ENCODE peak calls at places on chromosomes 13 and 19, in four cellular contexts. One of them, this sample, is unnamed.

GRCh38 chr13:30125422-30126073 is 181.8 kb downstream of the KATNAL1 start:
- DNase-seq in K562: no peak
- DNase-seq in HepG2: peak; percentile 43
- DNase-seq in GM12878: no peak
- DNase-seq in this sample: no peak

GRCh38 chr13:44352671-44353070 is 21.0 kb upstream of the SERP2 start:
- DNase-seq in K562: no peak
- DNase-seq in HepG2: no peak
- DNase-seq in GM12878: no peak
- DNase-seq in this sample: no peak

GRCh38 chr13:20127563-20128458 is 33.0 kb downstream of the GJA3 start:
- DNase-seq in K562: no peak
- DNase-seq in HepG2: peak; percentile 53
- DNase-seq in GM12878: no peak
- DNase-seq in this sample: no peak

GRCh38 chr13:20124303-20124702 is 36.5 kb downstream of the GJA3 start:
- DNase-seq in K562: no peak
- DNase-seq in HepG2: no peak
- DNase-seq in GM12878: no peak
- DNase-seq in this sample: no peak

GRCh38 chr13:79812070-79812850 is 331.3 kb downstream of the NDFIP2 start:
- DNase-seq in K562: no peak
- DNase-seq in HepG2: no peak
- DNase-seq in GM12878: peak; percentile 39
- DNase-seq in this sample: no peak

GRCh38 chr13:26202365-26202972 is 19.6 kb downstream of the RNF6 start:
- DNase-seq in K562: no peak
- DNase-seq in HepG2: no peak
- DNase-seq in GM12878: no peak
- DNase-seq in this sample: no peak

GRCh38 chr19:42080764-42081375 is 4.9 kb downstream of the ZNF574 start:
- DNase-seq in K562: no peak
- DNase-seq in HepG2: no peak
- DNase-seq in GM12878: no peak
- DNase-seq in this sample: no peak

GRCh38 chr19:8663920-8664670 is 33.7 kb downstream of the NFILZ start:
- DNase-seq in K562: peak; percentile 49
- DNase-seq in HepG2: no peak
- DNase-seq in GM12878: no peak
- DNase-seq in this sample: no peak

GRCh38 chr13:36432106-36432544 is at the start of gene CCNA1:
- DNase-seq in K562: peak; percentile 45
- DNase-seq in HepG2: no peak
- DNase-seq in GM12878: no peak
- DNase-seq in this sample: peak; percentile 69

GRCh38 chr13:71021810-71022422 is 845.1 kb downstream of the DACH1 start:
- DNase-seq in K562: no peak
- DNase-seq in HepG2: no peak
- DNase-seq in GM12878: no peak
- DNase-seq in this sample: no peak

GRCh38 chr13:43652751-43653150 is 134.0 kb downstream of the ENOX1 start:
- DNase-seq in K562: no peak
- DNase-seq in HepG2: no peak
- DNase-seq in GM12878: no peak
- DNase-seq in this sample: no peak

GRCh38 chr13:70249332-70250064 is 141.2 kb upstream of the KLHL1 start:
- DNase-seq in K562: no peak
- DNase-seq in HepG2: peak; percentile 87
- DNase-seq in GM12878: no peak
- DNase-seq in this sample: peak; percentile 38

GRCh38 chr19:43700368-43701015 is 15.4 kb upstream of the IRGC start:
- DNase-seq in K562: no peak
- DNase-seq in HepG2: no peak
- DNase-seq in GM12878: no peak
- DNase-seq in this sample: no peak

GRCh38 chr19:18969953-18970659 is 29.1 kb upstream of the HOMER3 start:
- DNase-seq in K562: no peak
- DNase-seq in HepG2: no peak
- DNase-seq in GM12878: no peak
- DNase-seq in this sample: no peak

GRCh38 chr13:30615851-30616311 is 1.8 kb upstream of the USPL1 start:
- DNase-seq in K562: peak; percentile 9
- DNase-seq in HepG2: peak; percentile 8
- DNase-seq in GM12878: no peak
- DNase-seq in this sample: no peak

GRCh38 chr19:50639121-50640112 is at the start of gene SYT3:
- DNase-seq in K562: peak; percentile 95
- DNase-seq in HepG2: no peak
- DNase-seq in GM12878: no peak
- DNase-seq in this sample: peak; percentile 80

GRCh38 chr19:10389863-10390262 is 9.5 kb upstream of the TYK2 start:
- DNase-seq in K562: peak; percentile 16
- DNase-seq in HepG2: no peak
- DNase-seq in GM12878: no peak
- DNase-seq in this sample: no peak

GRCh38 chr19:2820112-2820702 is 539 bp downstream of the ZNF554 start:
- DNase-seq in K562: no peak
- DNase-seq in HepG2: no peak
- DNase-seq in GM12878: no peak
- DNase-seq in this sample: no peak

GRCh38 chr19:10538204-10538603 is 5.5 kb upstream of the ATG4D start:
- DNase-seq in K562: no peak
- DNase-seq in HepG2: no peak
- DNase-seq in GM12878: no peak
- DNase-seq in this sample: no peak

GRCh38 chr19:37695144-37695899 is 24.2 kb downstream of the ZNF607 start:
- DNase-seq in K562: no peak
- DNase-seq in HepG2: no peak
- DNase-seq in GM12878: no peak
- DNase-seq in this sample: no peak

GRCh38 chr19:45693168-45693788 is 812 bp downstream of the QPCTL start:
- DNase-seq in K562: peak; percentile 77
- DNase-seq in HepG2: peak; percentile 64
- DNase-seq in GM12878: no peak
- DNase-seq in this sample: peak; percentile 94

GRCh38 chr19:48955308-48955958 is 758 bp downstream of the BAX start:
- DNase-seq in K562: no peak
- DNase-seq in HepG2: no peak
- DNase-seq in GM12878: no peak
- DNase-seq in this sample: no peak

GRCh38 chr13:56622840-56623239 is 517.9 kb upstream of the PRR20A start:
- DNase-seq in K562: no peak
- DNase-seq in HepG2: no peak
- DNase-seq in GM12878: no peak
- DNase-seq in this sample: no peak

GRCh38 chr19:39906283-39906682 is 28.2 kb downstream of the FCGBP start:
- DNase-seq in K562: no peak
- DNase-seq in HepG2: no peak
- DNase-seq in GM12878: no peak
- DNase-seq in this sample: no peak
- TF ChIP-seq CBX5 in K562: no peak
- TF ChIP-seq CBX5 in HepG2: no peak
- TF ChIP-seq CBX5 in GM12878: no peak
- TF ChIP-seq CBX5 in this sample: no peak

DNA sequence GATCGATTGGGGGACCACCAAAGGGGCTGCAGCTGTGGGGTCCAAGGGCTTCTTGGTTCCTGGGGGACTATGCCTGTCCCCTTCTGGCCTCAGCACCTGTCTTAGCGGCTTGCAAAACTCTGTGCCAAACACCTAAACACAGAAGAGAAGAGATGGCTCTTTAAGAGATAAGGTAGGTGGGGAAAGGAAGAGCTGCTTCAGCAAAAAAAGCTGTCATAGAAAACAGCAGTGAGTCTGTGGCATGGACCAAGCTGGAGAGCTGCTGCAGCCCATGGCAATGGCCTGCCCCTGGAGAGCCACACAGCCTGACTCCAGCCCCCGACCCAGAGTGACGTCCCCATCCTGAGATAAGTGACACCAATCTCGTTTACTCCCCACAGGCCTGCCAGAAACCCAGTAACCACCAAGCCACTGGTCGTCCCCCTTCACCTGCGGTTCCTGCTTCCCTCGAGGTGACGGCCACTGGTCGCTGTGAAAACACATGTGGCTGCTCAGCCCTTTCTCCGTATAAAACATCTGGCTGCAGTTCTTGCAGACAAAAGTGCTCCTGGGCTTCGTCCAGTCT is 25.0 kb upstream of the NAPA start:
- DNase-seq in K562: no peak
- DNase-seq in HepG2: no peak
- DNase-seq in GM12878: no peak
- DNase-seq in this sample: no peak
- TF ChIP-seq CBX5 in K562: no peak
- TF ChIP-seq CBX5 in HepG2: no peak
- TF ChIP-seq CBX5 in GM12878: no peak
- TF ChIP-seq CBX5 in this sample: no peak

DNA sequence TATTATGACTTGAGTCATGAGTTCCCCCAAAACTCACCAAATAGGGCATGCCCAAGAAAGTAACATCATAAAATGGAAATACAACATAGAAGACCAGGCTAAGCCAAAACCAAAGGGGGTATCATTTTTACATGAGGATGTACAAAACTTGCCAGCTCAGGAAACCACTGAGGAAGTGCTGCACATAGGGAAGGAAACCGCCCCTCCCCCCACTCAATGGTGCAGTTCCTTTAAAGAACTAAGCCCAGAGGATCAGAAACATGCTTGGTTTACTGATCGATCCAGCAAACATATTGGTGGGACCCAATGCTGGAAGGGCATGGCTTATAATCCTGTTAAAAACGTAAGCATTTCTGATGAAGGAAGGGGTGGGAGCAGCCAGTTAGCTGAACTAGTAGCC is 4.2 kb upstream of the ZNF486 start:
- DNase-seq in K562: no peak
- DNase-seq in HepG2: no peak
- DNase-seq in GM12878: no peak
- DNase-seq in this sample: no peak
- TF ChIP-seq CBX5 in K562: no peak
- TF ChIP-seq CBX5 in HepG2: no peak
- TF ChIP-seq CBX5 in GM12878: no peak
- TF ChIP-seq CBX5 in this sample: no peak

DNA sequence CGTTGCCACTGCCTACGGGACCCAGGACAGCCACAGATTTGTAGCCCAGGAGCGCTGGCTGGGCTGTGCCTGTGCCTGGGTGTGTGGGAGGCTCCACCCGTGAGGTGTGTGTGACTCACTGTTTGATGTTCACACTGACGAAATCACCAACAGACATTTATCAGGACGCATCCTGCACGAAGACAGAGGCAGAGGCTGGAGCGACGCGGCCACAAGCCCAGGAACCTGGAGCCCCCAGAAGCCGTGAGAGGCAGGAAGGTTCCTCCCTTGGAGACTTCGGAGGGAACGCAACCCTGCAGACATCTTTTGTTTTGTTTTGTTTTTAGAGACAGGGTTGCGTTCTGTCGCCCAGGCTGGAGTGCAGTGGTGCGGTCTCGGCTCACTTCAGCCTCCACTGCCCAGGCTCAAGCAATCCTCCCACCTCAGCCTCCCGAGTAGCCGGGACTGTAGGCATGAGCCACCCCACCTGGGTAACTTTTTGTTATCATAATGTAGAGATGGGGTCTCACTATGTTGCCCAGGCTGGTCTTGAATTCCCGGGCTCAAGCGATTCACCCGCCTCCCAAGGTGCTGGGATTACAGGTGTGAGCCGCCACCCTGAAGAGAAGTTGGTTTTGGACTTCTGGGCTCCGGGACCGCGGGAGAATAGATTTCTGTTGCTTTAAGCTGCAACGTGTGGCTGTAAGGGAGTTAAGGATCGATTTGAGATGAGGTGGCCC is 25.0 kb upstream of the WDR18 start:
- DNase-seq in K562: peak; percentile 58
- DNase-seq in HepG2: peak; percentile 59
- DNase-seq in GM12878: no peak
- DNase-seq in this sample: no peak
- TF ChIP-seq CBX5 in K562: peak; percentile 15
- TF ChIP-seq CBX5 in HepG2: peak; percentile 64
- TF ChIP-seq CBX5 in GM12878: no peak
- TF ChIP-seq CBX5 in this sample: no peak

GRCh38 chr13:27289016-27289665 is 18.5 kb downstream of the RASL11A start:
- DNase-seq in K562: no peak
- DNase-seq in HepG2: no peak
- DNase-seq in GM12878: no peak
- DNase-seq in this sample: no peak
- TF ChIP-seq CBX5 in K562: no peak
- TF ChIP-seq CBX5 in HepG2: no peak
- TF ChIP-seq CBX5 in GM12878: no peak
- TF ChIP-seq CBX5 in this sample: no peak

GRCh38 chr13:46202188-46202795 is 9.4 kb upstream of the LRRC63 start:
- DNase-seq in K562: no peak
- DNase-seq in HepG2: no peak
- DNase-seq in GM12878: no peak
- DNase-seq in this sample: no peak
- TF ChIP-seq CBX5 in K562: no peak
- TF ChIP-seq CBX5 in HepG2: no peak
- TF ChIP-seq CBX5 in GM12878: no peak
- TF ChIP-seq CBX5 in this sample: no peak

GRCh38 chr13:106155411-106155810 is 380.1 kb downstream of the EFNB2 start:
- DNase-seq in K562: no peak
- DNase-seq in HepG2: no peak
- DNase-seq in GM12878: no peak
- DNase-seq in this sample: no peak
- TF ChIP-seq CBX5 in K562: no peak
- TF ChIP-seq CBX5 in HepG2: no peak
- TF ChIP-seq CBX5 in GM12878: no peak
- TF ChIP-seq CBX5 in this sample: no peak

GRCh38 chr19:17778621-17779280 is 16.2 kb upstream of the B3GNT3 start:
- DNase-seq in K562: peak; percentile 80
- DNase-seq in HepG2: no peak
- DNase-seq in GM12878: no peak
- DNase-seq in this sample: no peak

GRCh38 chr19:17775245-17775927 is 19.6 kb upstream of the B3GNT3 start:
- DNase-seq in K562: peak; percentile 81
- DNase-seq in HepG2: peak; percentile 64
- DNase-seq in GM12878: no peak
- DNase-seq in this sample: peak; percentile 92

GRCh38 chr19:17777840-17778620 is 16.9 kb upstream of the B3GNT3 start:
- DNase-seq in K562: peak; percentile 96
- DNase-seq in HepG2: peak; percentile 40
- DNase-seq in GM12878: no peak
- DNase-seq in this sample: peak; percentile 87

GRCh38 chr19:17779281-17779930 is 15.5 kb upstream of the B3GNT3 start:
- DNase-seq in K562: peak; percentile 85
- DNase-seq in HepG2: no peak
- DNase-seq in GM12878: no peak
- DNase-seq in this sample: peak; percentile 79

GRCh38 chr19:17775991-17776803 is 18.7 kb upstream of the B3GNT3 start:
- DNase-seq in K562: no peak
- DNase-seq in HepG2: no peak
- DNase-seq in GM12878: peak; percentile 80
- DNase-seq in this sample: no peak
- TF ChIP-seq CBX5 in K562: no peak
- TF ChIP-seq CBX5 in HepG2: no peak
- TF ChIP-seq CBX5 in GM12878: peak; percentile 24
- TF ChIP-seq CBX5 in this sample: no peak